ENCODE peak calls at places on chromosome 1, in nine cellular contexts. Z, D, R, M, N, A, I, E and Q are unnamed samples.

GRCh38 chr1:1132928-1133750 is 17.2 kb upstream of the C1orf159 start:
- DNase-seq in Z (no peak), D (peak; percentile 47), R (no peak), M (no peak), N (peak; percentile 39), A (no peak), I (no peak), E (no peak), Q (peak; percentile 86)

GRCh38 chr1:85748120-85748519 is 39.9 kb upstream of the ZNHIT6 start:
- DNase-seq in Z (no peak), D (no peak), R (no peak), M (no peak), N (no peak), A (no peak), I (no peak), E (no peak), Q (no peak)

GRCh38 chr1:232868793-232869491 is 63.7 kb downstream of the MAP10 start:
- DNase-seq in Z (peak; percentile 96), D (peak; percentile 85), R (no peak), M (no peak), N (peak; percentile 83), A (peak; percentile 55), I (no peak), E (peak; percentile 76), Q (no peak)

GRCh38 chr1:214404571-214405213 is 123.7 kb downstream of the SMYD2 start:
- DNase-seq in Z (no peak), D (peak; percentile 41), R (no peak), M (peak; percentile 90), N (peak; percentile 75), A (no peak), I (no peak), E (peak; percentile 50), Q (no peak)

GRCh38 chr1:167747988-167748387 is 26.2 kb downstream of the MPZL1 start:
- DNase-seq in Z (no peak), D (no peak), R (no peak), M (no peak), N (peak; percentile 58), A (no peak), I (no peak), E (peak; percentile 47), Q (no peak)

GRCh38 chr1:201904579-201904978 is 15.9 kb downstream of the SHISA4 start:
- DNase-seq in Z (peak; percentile 60), D (peak; percentile 94), R (peak; percentile 63), M (peak; percentile 81), N (peak; percentile 94), A (peak; percentile 78), I (peak; percentile 93), E (peak; percentile 90), Q (peak; percentile 41)

GRCh38 chr1:90959352-90960206 is 62.3 kb downstream of the ZNF644 start:
- DNase-seq in Z (no peak), D (peak; percentile 8), R (no peak), M (no peak), N (peak; percentile 47), A (no peak), I (no peak), E (peak; percentile 62), Q (no peak)

GRCh38 chr1:26529655-26530539 is at the start of gene RPS6KA1:
- DNase-seq in Z (no peak), D (peak; percentile 68), R (no peak), M (peak; percentile 44), N (peak; percentile 11), A (peak; percentile 78), I (peak; percentile 90), E (peak; percentile 29), Q (peak; percentile 80)

GRCh38 chr1:24155011-24155782 is 12.3 kb upstream of the IL22RA1 start:
- DNase-seq in Z (no peak), D (no peak), R (no peak), M (no peak), N (no peak), A (no peak), I (no peak), E (no peak), Q (peak; percentile 57)

GRCh38 chr1:195686764-195687163 is 921.5 kb downstream of the KCNT2 start:
- DNase-seq in Z (no peak), D (no peak), R (no peak), M (no peak), N (no peak), A (no peak), I (no peak), E (no peak), Q (no peak)
- H3K4me3 ChIP-seq in Z (no peak overlapping the region), D (no peak overlapping the region), R (no peak overlapping the region), M (no peak overlapping the region), N (no peak overlapping the region), A (no peak overlapping the region), I (no peak overlapping the region), E (no peak overlapping the region), Q (no peak overlapping the region)

DNA sequence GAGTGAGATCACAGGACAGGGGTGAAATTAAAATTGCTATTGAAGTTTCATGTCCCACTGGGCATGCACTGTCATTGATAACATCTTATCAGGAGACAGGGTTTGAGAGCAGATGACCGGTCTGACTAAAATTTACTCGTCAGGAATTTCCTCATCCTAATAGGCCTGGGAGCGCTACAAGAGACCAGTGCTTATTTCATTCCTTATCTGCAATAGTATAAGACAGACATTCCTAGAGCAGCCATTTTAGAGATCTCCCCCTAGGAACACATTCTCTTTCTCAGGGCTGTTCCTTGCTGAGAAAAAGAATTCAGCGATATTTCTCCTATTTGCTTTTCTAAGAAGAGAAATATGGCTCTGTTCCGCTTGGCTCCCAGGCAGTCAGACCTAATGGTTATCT is 181.4 kb upstream of the ETV3 start:
- DNase-seq in Z (no peak), D (no peak), R (no peak), M (no peak), N (no peak), A (no peak), I (no peak), E (no peak), Q (no peak)
- TF ChIP-seq CTCF in Z (no peak), D (no peak), R (no peak), M (no peak), N (no peak), A (no peak), I (no peak), E (no peak), Q (no peak)

GRCh38 chr1:203185585-203185984 is 919 bp downstream of the CHI3L1 start:
- DNase-seq in Z (no peak), D (no peak), R (no peak), M (no peak), N (no peak), A (no peak), I (no peak), E (no peak), Q (no peak)
- H3K4me3 ChIP-seq in Z (no peak overlapping the region), D (no peak overlapping the region), R (no peak overlapping the region), M (no peak overlapping the region), N (no peak overlapping the region), A (no peak overlapping the region), I (no peak overlapping the region), E (peak overlapping the region; percentile 34), Q (no peak overlapping the region)

GRCh38 chr1:38129971-38130370 is 83.4 kb upstream of the POU3F1 start:
- DNase-seq in Z (no peak), D (peak; percentile 10), R (no peak), M (peak; percentile 24), N (peak; percentile 11), A (no peak), I (no peak), E (no peak), Q (no peak)

GRCh38 chr1:38128511-38128910 is 81.9 kb upstream of the POU3F1 start:
- DNase-seq in Z (no peak), D (no peak), R (no peak), M (no peak), N (no peak), A (no peak), I (no peak), E (no peak), Q (no peak)

GRCh38 chr1:38128926-38129453 is 82.4 kb upstream of the POU3F1 start:
- DNase-seq in Z (no peak), D (no peak), R (no peak), M (no peak), N (no peak), A (no peak), I (no peak), E (no peak), Q (no peak)

GRCh38 chr1:38131024-38131585 is 84.5 kb upstream of the POU3F1 start:
- DNase-seq in Z (no peak), D (peak; percentile 8), R (no peak), M (no peak), N (peak; percentile 42), A (no peak), I (no peak), E (no peak), Q (no peak)

GRCh38 chr1:38129473-38129872 is 82.9 kb upstream of the POU3F1 start:
- DNase-seq in Z (no peak), D (no peak), R (no peak), M (no peak), N (no peak), A (no peak), I (no peak), E (no peak), Q (no peak)
- TF ChIP-seq CTCF in Z (no peak), D (no peak), R (no peak), M (peak; percentile 18), N (no peak), A (no peak), I (no peak), E (no peak), Q (no peak)

GRCh38 chr1:20721117-20722061 is 3.6 kb upstream of the KIF17 start:
- DNase-seq in Z (no peak), D (no peak), R (no peak), M (no peak), N (no peak), A (peak; percentile 31), I (no peak), E (no peak), Q (peak; percentile 5)
- H3K4me3 ChIP-seq in Z (no peak overlapping the region), D (no peak overlapping the region), R (no peak overlapping the region), M (no peak overlapping the region), N (no peak overlapping the region), A (no peak overlapping the region), I (no peak overlapping the region), E (no peak overlapping the region), Q (no peak overlapping the region)

GRCh38 chr1:181101581-181102226 is 13.2 kb downstream of the IER5 start:
- DNase-seq in Z (peak; percentile 81), D (peak; percentile 72), R (no peak), M (peak; percentile 64), N (peak; percentile 74), A (no peak), I (no peak), E (peak; percentile 73), Q (no peak)

GRCh38 chr1:181099152-181100014 is 10.9 kb downstream of the IER5 start:
- DNase-seq in Z (no peak), D (peak; percentile 55), R (no peak), M (peak; percentile 60), N (peak; percentile 47), A (no peak), I (no peak), E (peak; percentile 66), Q (no peak)

GRCh38 chr1:181102841-181103240 is 14.3 kb downstream of the IER5 start:
- DNase-seq in Z (no peak), D (no peak), R (no peak), M (no peak), N (no peak), A (no peak), I (no peak), E (no peak), Q (no peak)

GRCh38 chr1:181100924-181101323 is 12.4 kb downstream of the IER5 start:
- DNase-seq in Z (no peak), D (no peak), R (no peak), M (no peak), N (no peak), A (no peak), I (no peak), E (no peak), Q (no peak)

GRCh38 chr1:181100015-181100905 is 11.8 kb downstream of the IER5 start:
- DNase-seq in Z (no peak), D (no peak), R (no peak), M (no peak), N (no peak), A (no peak), I (no peak), E (no peak), Q (no peak)
- TF ChIP-seq CTCF in Z (no peak), D (no peak), R (no peak), M (no peak), N (no peak), A (no peak), I (no peak), E (no peak), Q (no peak)